ENCODE peak calls at places on chromosomes 1 and 21, in nine cellular contexts. Q, N, B, V, E, L, K, J and R are unnamed samples.

GRCh38 chr1:170881268-170882265 is 53.8 kb upstream of the MROH9 start:
- DNase-seq in L (no peak), N (no peak), B (peak), J (no peak), Q (peak), E (no peak), K (no peak), V (no peak), R (no peak)

GRCh38 chr1:3312894-3313578 is 141.4 kb upstream of the ARHGEF16 start:
- DNase-seq in K (peak), E (peak), Q (peak), N (peak), V (no peak), B (peak), L (no peak), J (no peak), R (peak)

GRCh38 chr1:91556556-91556955 is 55.9 kb downstream of the CDC7 start:
- DNase-seq in E (no peak), Q (no peak), N (no peak), J (no peak), L (no peak), K (no peak), B (no peak), V (no peak), R (no peak)

GRCh38 chr1:215201301-215201700 is 118.8 kb downstream of the KCNK2 start:
- DNase-seq in N (no peak), K (no peak), V (no peak), J (no peak), L (no peak), Q (no peak), E (no peak), B (no peak), R (no peak)

GRCh38 chr1:107140703-107141490 is at the start of gene NTNG1:
- DNase-seq in N (peak), E (peak), Q (no peak), L (no peak), B (no peak), K (no peak), J (no peak), V (peak), R (no peak)

GRCh38 chr1:171141336-171142051 is 43.6 kb upstream of the FMO2 start:
- DNase-seq in J (peak), V (no peak), N (no peak), L (peak), B (peak), Q (peak), K (peak), E (no peak), R (no peak)

GRCh38 chr1:56948403-56949023 is 17.3 kb downstream of the C8B start:
- DNase-seq in E (no peak), K (no peak), N (no peak), Q (no peak), V (no peak), B (no peak), J (no peak), L (no peak), R (no peak)

GRCh38 chr1:214831956-214832355 is 229.0 kb downstream of the CENPF start:
- DNase-seq in V (no peak), K (no peak), Q (no peak), L (no peak), J (no peak), E (no peak), N (no peak), B (no peak), R (no peak)

GRCh38 chr1:165259706-165260105 is 96.8 kb downstream of the LMX1A start:
- DNase-seq in Q (no peak), N (no peak), L (no peak), J (no peak), E (no peak), V (no peak), B (no peak), K (no peak), R (no peak)

GRCh38 chr1:20109223-20109856 is 10.0 kb downstream of the PLA2G2D start:
- DNase-seq in E (no peak), V (no peak), B (no peak), L (no peak), N (no peak), J (no peak), K (no peak), Q (no peak), R (no peak)
- TF ChIP-seq CTCF in E (no peak), V (no peak), B (no peak), L (peak), N (no peak), J (no peak), K (no peak), Q (no peak), R (no peak)

DNA sequence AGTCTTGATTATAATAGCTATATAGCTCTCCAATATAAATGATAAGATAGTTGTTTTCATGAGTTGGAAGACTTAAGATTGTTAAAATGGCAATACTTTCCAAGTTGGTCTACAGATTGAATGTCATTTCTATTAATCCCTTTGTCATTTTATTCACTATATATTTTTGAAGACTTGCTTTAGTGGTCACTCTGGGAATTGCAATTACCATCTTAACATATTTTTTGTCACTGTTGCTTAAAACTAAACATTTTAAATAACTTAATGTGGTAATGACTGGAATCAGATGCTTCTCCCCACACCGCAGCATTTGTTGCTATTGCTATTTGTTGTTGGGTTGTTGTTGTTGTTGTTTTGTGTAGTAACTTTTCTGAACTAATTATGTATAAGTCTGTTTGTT is 1592.9 kb downstream of the MRPL39 start:
- DNase-seq in E (no peak), L (no peak), Q (no peak), V (no peak), J (no peak), N (no peak), K (no peak), B (peak), R (no peak)
- TF ChIP-seq CTCF in E (no peak), L (no peak), Q (no peak), V (no peak), J (no peak), N (no peak), K (no peak), B (no peak), R (no peak)

GRCh38 chr1:110338200-110339039 is 757 bp upstream of the RBM15 start:
- DNase-seq in K (peak), V (peak), J (peak), B (no peak), L (peak), E (peak), Q (peak), N (peak), R (peak)
- TF ChIP-seq CTCF in K (peak), V (peak), J (peak), B (peak), L (peak), E (peak), Q (peak), N (peak), R (peak)

GRCh38 chr1:24779689-24780464 is 34.6 kb downstream of the CLIC4 start:
- DNase-seq in V (no peak), E (no peak), Q (no peak), L (no peak), J (no peak), N (no peak), K (no peak), B (peak), R (no peak)
- TF ChIP-seq CTCF in V (no peak), E (no peak), Q (no peak), L (no peak), J (peak), N (no peak), K (no peak), B (peak), R (no peak)

GRCh38 chr1:162230096-162230495 is 146.6 kb downstream of the SPATA46 start:
- DNase-seq in L (peak), B (peak), N (peak), E (no peak), K (peak), V (no peak), Q (no peak), J (peak), R (no peak)
- TF ChIP-seq CTCF in L (peak), B (peak), N (no peak), E (no peak), K (peak), V (no peak), Q (no peak), J (peak), R (no peak)

DNA sequence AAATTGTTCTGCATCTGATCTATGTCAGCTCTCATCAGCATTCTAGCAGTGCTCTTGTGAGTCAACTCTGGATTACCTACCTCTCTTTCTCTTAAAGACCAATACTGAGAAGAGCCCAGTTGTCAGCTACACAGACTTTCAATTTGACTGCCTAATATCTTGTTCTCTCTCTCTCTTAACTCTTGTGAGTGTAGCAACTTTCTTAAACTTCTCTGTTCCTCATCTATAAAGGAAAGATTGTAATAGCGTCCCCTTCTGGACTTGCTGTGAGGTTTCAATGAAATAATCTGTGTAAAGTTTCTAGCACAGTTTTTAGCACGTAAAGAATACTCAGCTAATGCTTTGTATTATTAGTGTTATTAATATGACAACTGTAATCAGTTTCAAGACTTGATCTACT is 499.3 kb upstream of the ADAMTS5 start:
- DNase-seq in N (no peak), B (peak), V (no peak), E (no peak), L (no peak), Q (no peak), K (no peak), J (no peak), R (no peak)
- TF ChIP-seq CTCF in N (peak), B (peak), V (no peak), E (no peak), L (no peak), Q (no peak), K (no peak), J (no peak), R (no peak)

DNA sequence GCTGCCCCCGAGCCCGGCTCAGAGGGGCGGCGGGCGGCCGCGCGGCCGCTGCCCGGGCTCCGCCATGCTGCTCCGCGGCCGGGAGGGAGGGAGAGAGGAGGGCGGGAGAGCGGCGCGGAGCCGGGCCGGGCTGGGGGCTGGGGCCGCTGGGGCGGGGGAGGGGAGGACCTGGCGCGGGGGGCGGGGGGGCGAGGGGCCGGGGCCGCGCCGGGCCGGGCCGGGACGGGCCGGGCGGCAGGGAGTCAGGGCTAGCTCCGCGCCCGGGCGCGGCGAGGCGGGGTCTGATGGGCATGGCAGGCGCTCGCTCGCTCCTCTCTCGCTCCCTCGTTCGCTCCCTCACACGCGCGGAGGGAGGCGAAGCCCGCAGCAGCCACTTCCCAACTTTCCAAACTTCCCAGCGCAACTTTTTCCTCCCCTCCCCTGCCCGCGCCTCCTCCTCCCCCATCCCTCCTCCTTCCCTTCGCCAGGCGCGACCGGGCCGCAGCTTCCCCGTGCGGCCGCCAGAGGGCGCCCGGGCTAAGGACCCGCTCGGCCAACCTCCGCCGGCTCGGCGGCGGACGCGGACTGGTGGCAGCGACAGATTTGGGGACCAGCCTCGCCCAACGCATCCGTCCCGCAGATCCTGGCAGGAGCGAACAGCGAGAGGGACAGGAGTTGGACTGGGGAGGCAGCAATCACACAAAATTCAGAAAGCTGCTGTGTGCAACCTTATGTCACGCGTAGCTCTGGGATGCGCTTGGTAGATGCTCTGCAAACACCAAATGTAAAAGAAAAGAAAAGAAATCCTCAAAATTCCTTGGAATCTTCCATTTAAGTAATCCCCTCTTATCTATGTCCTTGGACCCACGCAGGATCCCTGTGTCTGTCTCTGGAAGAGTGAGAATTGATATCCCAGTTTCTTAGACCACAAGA is at the start of gene TRABD2B:
- DNase-seq in N (peak), Q (peak), L (peak), V (peak), B (peak), J (peak), E (peak), K (peak), R (peak)
- TF ChIP-seq CTCF in N (peak), Q (peak), L (peak), V (peak), B (peak), J (peak), E (peak), K (peak), R (no peak)

GRCh38 chr1:26820784-26821269 is 5.7 kb upstream of the ZDHHC18 start:
- DNase-seq in J (no peak), V (peak), Q (no peak), N (no peak), B (no peak), L (no peak), E (no peak), K (peak), R (no peak)
- TF ChIP-seq CTCF in J (no peak), V (peak), Q (no peak), N (no peak), B (peak), L (peak), E (no peak), K (no peak), R (no peak)

GRCh38 chr1:51344602-51345299 is 14.4 kb upstream of the TTC39A start:
- DNase-seq in B (no peak), N (peak), L (peak), J (no peak), E (no peak), K (peak), Q (no peak), V (peak), R (no peak)
- TF ChIP-seq CTCF in B (no peak), N (no peak), L (no peak), J (no peak), E (no peak), K (peak), Q (no peak), V (peak), R (no peak)

DNA sequence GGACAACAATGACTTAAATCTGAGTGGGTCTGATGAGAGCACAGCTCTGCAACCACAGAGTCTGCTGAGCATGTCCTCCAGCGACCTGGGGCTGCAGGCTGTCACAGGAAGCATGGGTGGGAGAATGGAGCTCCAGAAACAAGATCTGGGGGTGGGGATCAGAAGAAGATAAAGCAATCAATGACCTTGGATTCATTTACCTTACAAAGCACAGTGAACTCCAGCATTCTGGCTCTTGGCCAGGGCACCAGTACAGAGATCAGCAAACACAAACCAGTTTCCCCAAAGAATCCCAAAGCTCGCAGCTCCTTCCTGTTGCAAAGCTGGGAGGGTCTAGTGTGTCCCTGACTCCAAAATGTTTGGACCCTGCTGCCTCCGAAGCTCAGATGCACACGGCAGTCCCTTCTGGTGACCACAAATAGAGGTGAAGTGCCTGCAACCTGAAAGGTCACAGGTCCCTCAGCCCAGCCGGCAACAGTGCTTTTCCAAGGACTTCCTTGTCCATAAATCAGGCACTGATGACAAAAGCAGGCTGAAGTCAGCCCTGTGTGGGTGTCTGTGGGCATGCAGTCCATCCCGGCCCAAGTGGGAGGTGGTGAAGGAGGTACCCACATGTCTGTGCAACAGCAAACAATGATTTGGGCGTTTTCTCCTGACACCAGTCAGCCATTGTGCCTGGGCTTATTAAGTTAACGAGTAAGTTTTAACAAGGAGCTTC is 76.1 kb downstream of the SH3BGR start:
- DNase-seq in Q (no peak), E (no peak), L (peak), K (peak), N (no peak), J (peak), B (no peak), V (no peak), R (no peak)
- TF ChIP-seq CTCF in Q (no peak), E (no peak), L (no peak), K (no peak), N (no peak), J (no peak), B (no peak), V (no peak), R (no peak)